ENCODE peak calls at places on chromosome 2, in nine cellular contexts. Z is sigmoid colon; X is tibial artery; P is psoas muscle; E is adipocyte; V is HAP-1; Y is CD8-positive, alpha-beta T cell; F is mucosa of descending colon; Q is endothelial cell of umbilical vein. D is an unnamed sample. For H3K36me3, the result is how much of the 10 kb centered on the place peaks cover.

GRCh38 chr2:51813245-51813644 is 781.3 kb upstream of the NRXN1 start:
- DNase-seq in Z (no peak), X (no peak), P (no peak), E (peak), V (no peak), Y (no peak), F (no peak), Q (peak), D (peak)

GRCh38 chr2:20635096-20635475 is 15.8 kb downstream of the HS1BP3 start:
- DNase-seq in Z (no peak), X (peak), P (peak), E (no peak), V (no peak), Y (no peak), F (peak), Q (peak), D (no peak)

GRCh38 chr2:40431600-40431955 is 20.3 kb downstream of the SLC8A1 start:
- DNase-seq in Z (peak), X (peak), P (no peak), E (peak), V (no peak), Y (no peak), F (no peak), Q (no peak), D (peak)

GRCh38 chr2:152222975-152223638 is 47.5 kb upstream of the STAM2 start:
- DNase-seq in Z (peak), X (peak), P (peak), E (peak), V (peak), Y (no peak), F (no peak), Q (peak), D (peak)

GRCh38 chr2:189151897-189152296 is 27.7 kb downstream of the COL5A2 start:
- DNase-seq in Z (no peak), X (no peak), P (no peak), E (no peak), V (no peak), Y (no peak), F (no peak), Q (no peak), D (peak)

GRCh38 chr2:204183608-204184007 is 247.0 kb downstream of the ICOS start:
- DNase-seq in Z (no peak), X (no peak), P (no peak), E (no peak), V (no peak), Y (no peak), F (no peak), Q (no peak), D (no peak)

GRCh38 chr2:72150157-72150960 is 2.7 kb upstream of the CYP26B1 start:
- DNase-seq in Z (peak), X (peak), P (peak), E (peak), V (peak), Y (peak), F (peak), Q (peak), D (peak)

GRCh38 chr2:128376241-128377041 is 57.8 kb upstream of the HS6ST1 start:
- DNase-seq in Z (peak), X (peak), P (no peak), E (no peak), V (no peak), Y (no peak), F (no peak), Q (no peak), D (no peak)

GRCh38 chr2:143615617-143616016 is 486.4 kb downstream of the ARHGAP15 start:
- DNase-seq in Z (no peak), X (no peak), P (no peak), E (no peak), V (peak), Y (no peak), F (no peak), Q (no peak), D (peak)

GRCh38 chr2:20595439-20596192 is 55.3 kb downstream of the HS1BP3 start:
- DNase-seq in Z (peak), X (peak), P (peak), E (no peak), V (no peak), Y (no peak), F (no peak), Q (peak), D (peak)

GRCh38 chr2:196328088-196328680 is 156.8 kb upstream of the STK17B start:
- DNase-seq in Z (no peak), X (no peak), P (no peak), E (no peak), V (no peak), Y (no peak), F (no peak), Q (no peak), D (no peak)

GRCh38 chr2:195532628-195533271 is 124.3 kb upstream of the SLC39A10 start:
- DNase-seq in Z (no peak), X (no peak), P (no peak), E (peak), V (no peak), Y (no peak), F (no peak), Q (peak), D (peak)

GRCh38 chr2:57776916-57777315 is 269.7 kb upstream of the VRK2 start:
- DNase-seq in Z (no peak), X (no peak), P (no peak), E (no peak), V (no peak), Y (no peak), F (no peak), Q (no peak), D (no peak)

GRCh38 chr2:85132392-85132791 is 800 bp upstream of the TCF7L1 start:
- DNase-seq in Z (no peak), X (peak), P (no peak), E (peak), V (no peak), Y (no peak), F (no peak), Q (no peak), D (no peak)

GRCh38 chr2:181847729-181848128 is 43.8 kb upstream of the ITPRID2 start:
- DNase-seq in Z (no peak), X (no peak), P (no peak), E (no peak), V (no peak), Y (no peak), F (no peak), Q (no peak), D (no peak)

GRCh38 chr2:8678731-8679566 is 2.9 kb upstream of the ID2 start:
- DNase-seq in Z (peak), X (peak), P (peak), E (peak), V (peak), Y (peak), F (peak), Q (peak), D (peak)

GRCh38 chr2:150133623-150134022 is 353.8 kb downstream of the RND3 start:
- DNase-seq in Z (no peak), X (no peak), P (no peak), E (peak), V (peak), Y (no peak), F (no peak), Q (peak), D (peak)

GRCh38 chr2:153786016-153786415 is 85.7 kb upstream of the GALNT13 start:
- DNase-seq in Z (no peak), X (no peak), P (no peak), E (no peak), V (no peak), Y (no peak), F (no peak), Q (no peak), D (no peak)

GRCh38 chr2:160657206-160657605 is 163.6 kb upstream of the RBMS1 start:
- DNase-seq in Z (no peak), X (no peak), P (no peak), E (peak), V (peak), Y (no peak), F (no peak), Q (no peak), D (no peak)

GRCh38 chr2:160445673-160446072 is 47.9 kb downstream of the RBMS1 start:
- DNase-seq in Z (no peak), X (no peak), P (no peak), E (no peak), V (no peak), Y (no peak), F (no peak), Q (no peak), D (no peak)

GRCh38 chr2:130852521-130853115 is 15.9 kb downstream of the ARHGEF4 start:
- DNase-seq in Z (peak), X (no peak), P (no peak), E (no peak), V (no peak), Y (no peak), F (peak), Q (no peak), D (no peak)

GRCh38 chr2:168245074-168245825 is 2.1 kb downstream of the STK39 start:
- DNase-seq in Z (no peak), X (no peak), P (no peak), E (peak), V (no peak), Y (no peak), F (no peak), Q (peak), D (peak)

GRCh38 chr2:40034801-40035200 is 255.7 kb upstream of the THUMPD2 start:
- DNase-seq in Z (no peak), X (no peak), P (no peak), E (no peak), V (no peak), Y (no peak), F (no peak), Q (no peak), D (no peak)

GRCh38 chr2:156465573-156465972 is 29.4 kb downstream of the GPD2 start:
- DNase-seq in Z (no peak), X (no peak), P (no peak), E (no peak), V (no peak), Y (no peak), F (no peak), Q (no peak), D (no peak)

GRCh38 chr2:172674034-172674967 is 61.3 kb upstream of the RAPGEF4 start:
- DNase-seq in Z (no peak), X (peak), P (peak), E (no peak), V (no peak), Y (no peak), F (no peak), Q (peak), D (no peak)

GRCh38 chr2:178506524-178506923 is 26.3 kb downstream of the PLEKHA3 start:
- DNase-seq in Z (no peak), X (no peak), P (no peak), E (no peak), V (peak), Y (no peak), F (no peak), Q (no peak), D (no peak)
- H3K36me3 ChIP-seq in Z (under half), X (under half), P (under half), E (under half), V (under half), Y (under half), F (under half), Q (under half), D (under half)

GRCh38 chr2:86498468-86499260 is 57.5 kb downstream of the KDM3A start:
- DNase-seq in Z (no peak), X (no peak), P (no peak), E (no peak), V (no peak), Y (no peak), F (no peak), Q (no peak), D (peak)
- H3K36me3 ChIP-seq in Z (under half), X (half or more), P (under half), E (half or more), V (under half), Y (under half), F (under half), Q (under half), D (under half)

DNA sequence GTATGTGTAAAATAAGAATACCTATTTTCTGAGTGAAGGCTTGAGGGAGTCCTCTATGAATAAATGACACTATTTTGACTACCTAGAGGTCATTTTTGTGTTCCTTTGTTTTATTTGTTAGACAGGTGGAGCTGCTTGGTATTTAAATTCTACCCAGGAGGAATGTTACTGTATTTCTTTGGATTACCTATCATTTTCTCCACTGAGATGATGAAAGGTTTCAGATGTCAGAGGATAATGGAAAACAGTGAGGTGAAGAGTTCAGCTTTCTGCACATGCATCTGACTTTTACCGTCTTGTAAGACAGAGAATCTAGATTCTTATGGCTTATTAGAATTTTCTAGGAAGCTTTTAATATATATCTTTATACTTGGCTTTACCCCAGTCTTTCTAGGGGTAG is 689.8 kb upstream of the NXPH2 start:
- DNase-seq in Z (no peak), X (no peak), P (no peak), E (no peak), V (no peak), Y (no peak), F (no peak), Q (no peak), D (no peak)
- H3K36me3 ChIP-seq in Z (under half), X (under half), P (under half), E (under half), V (under half), Y (under half), F (under half), Q (under half), D (under half)

GRCh38 chr2:67446504-67446911 is 49.4 kb downstream of the ETAA1 start:
- DNase-seq in Z (no peak), X (no peak), P (no peak), E (peak), V (no peak), Y (no peak), F (no peak), Q (peak), D (peak)
- H3K36me3 ChIP-seq in Z (under half), X (under half), P (under half), E (under half), V (under half), Y (under half), F (under half), Q (under half), D (under half)

GRCh38 chr2:215423234-215423633 is 12.6 kb downstream of the FN1 start:
- DNase-seq in Z (no peak), X (no peak), P (no peak), E (no peak), V (no peak), Y (no peak), F (no peak), Q (peak), D (peak)

GRCh38 chr2:215419769-215420470 is 15.9 kb downstream of the FN1 start:
- DNase-seq in Z (no peak), X (no peak), P (no peak), E (no peak), V (no peak), Y (no peak), F (no peak), Q (no peak), D (peak)

GRCh38 chr2:215422676-215423075 is 13.2 kb downstream of the FN1 start:
- DNase-seq in Z (no peak), X (no peak), P (no peak), E (no peak), V (no peak), Y (no peak), F (no peak), Q (no peak), D (peak)

GRCh38 chr2:215420471-215420935 is 15.4 kb downstream of the FN1 start:
- DNase-seq in Z (no peak), X (no peak), P (no peak), E (no peak), V (no peak), Y (no peak), F (no peak), Q (peak), D (peak)

DNA sequence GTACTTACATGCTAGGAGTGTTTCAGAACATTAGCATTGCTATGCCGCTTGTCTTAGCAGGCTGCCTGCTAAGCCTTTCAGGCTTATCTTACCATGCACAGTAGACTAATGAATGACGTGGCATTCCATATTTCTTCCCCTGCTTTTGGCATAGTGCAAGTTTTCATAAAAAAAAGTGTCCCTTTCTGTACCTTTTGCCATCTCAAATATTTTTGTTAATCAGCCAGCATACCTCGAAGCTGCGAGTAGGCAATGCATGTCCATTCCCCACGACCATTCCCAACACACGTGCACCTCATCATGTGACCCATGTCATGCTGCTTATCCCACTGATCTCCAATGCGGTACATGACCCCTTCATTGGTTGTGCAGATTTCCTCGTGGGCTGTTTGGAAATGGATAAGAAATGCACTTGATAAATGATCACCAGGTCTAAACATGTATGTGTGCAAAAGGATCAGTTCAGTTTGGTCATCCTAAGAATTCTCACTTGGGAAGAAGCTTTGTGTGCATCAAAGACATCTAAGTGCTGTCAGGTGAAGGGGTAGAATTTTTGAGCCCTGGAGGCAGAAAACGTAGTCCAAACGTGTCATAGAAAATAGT is 13.9 kb downstream of the FN1 start:
- DNase-seq in Z (no peak), X (no peak), P (no peak), E (no peak), V (no peak), Y (no peak), F (no peak), Q (peak), D (peak)
- H3K36me3 ChIP-seq in Z (half or more), X (half or more), P (under half), E (half or more), V (under half), Y (under half), F (under half), Q (half or more), D (under half)

GRCh38 chr2:216448829-216449228 is 36.5 kb downstream of the SMARCAL1 start:
- DNase-seq in Z (no peak), X (no peak), P (no peak), E (no peak), V (no peak), Y (no peak), F (no peak), Q (no peak), D (no peak)
- H3K36me3 ChIP-seq in Z (under half), X (half or more), P (under half), E (half or more), V (under half), Y (under half), F (under half), Q (under half), D (under half)

DNA sequence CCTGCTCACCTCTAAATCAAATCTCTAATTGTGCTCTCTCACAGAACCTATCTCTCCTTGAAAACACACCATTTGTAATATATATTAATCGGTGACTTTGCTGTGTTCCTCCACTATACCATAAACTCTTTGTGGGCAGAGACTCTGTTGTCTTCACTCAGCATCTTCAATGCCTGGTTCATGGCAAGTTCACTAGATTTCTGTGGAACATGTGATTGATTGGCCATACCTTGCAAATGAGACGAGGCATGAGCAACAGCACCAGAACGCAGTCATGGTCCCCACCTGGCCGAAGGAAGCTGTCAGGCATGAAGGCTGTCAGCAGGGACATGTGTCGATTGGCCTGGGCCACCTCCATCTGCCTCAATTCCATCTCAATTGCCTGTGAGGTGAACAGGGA is 11.6 kb downstream of the DCTN1 start:
- DNase-seq in Z (no peak), X (no peak), P (no peak), E (no peak), V (no peak), Y (no peak), F (no peak), Q (no peak), D (no peak)
- H3K36me3 ChIP-seq in Z (half or more), X (half or more), P (under half), E (half or more), V (half or more), Y (half or more), F (under half), Q (under half), D (under half)

GRCh38 chr2:86433137-86433536 is 8.0 kb upstream of the KDM3A start:
- DNase-seq in Z (no peak), X (no peak), P (no peak), E (no peak), V (no peak), Y (no peak), F (no peak), Q (no peak), D (no peak)
- H3K36me3 ChIP-seq in Z (under half), X (under half), P (under half), E (under half), V (under half), Y (under half), F (under half), Q (under half), D (under half)

D was measured in fibroblast of lung.